ENCODE peak calls at places on chromosomes 6 and 20, in eight cellular contexts. N, L, S, D, M, E, H and P are unnamed samples.

GRCh38 chr6:37222125-37222967 is 35.2 kb upstream of the TBC1D22B start:
- DNase-seq in H (peak), D (peak), L (peak), M (no peak), E (peak), S (peak), N (peak), P (no peak)

GRCh38 chr6:163314791-163315404 is 99.6 kb upstream of the QKI start:
- DNase-seq in E (no peak), D (no peak), N (no peak), L (no peak), M (no peak), S (peak), H (no peak), P (no peak)

GRCh38 chr6:4403828-4404227 is 268.5 kb upstream of the ECI2 start:
- DNase-seq in D (no peak), E (no peak), S (no peak), N (peak), H (no peak), M (no peak), L (no peak), P (no peak)

GRCh38 chr6:30939473-30939872 is 1.3 kb upstream of the MUCL3 start:
- DNase-seq in S (no peak), N (peak), M (no peak), E (no peak), H (no peak), L (no peak), D (no peak), P (no peak)

GRCh38 chr6:111603648-111604047 is 2.0 kb downstream of the TRAF3IP2 start:
- DNase-seq in D (no peak), M (no peak), L (no peak), E (no peak), S (peak), H (no peak), N (no peak), P (no peak)

GRCh38 chr6:114049367-114049966 is 78.5 kb upstream of the HDAC2 start:
- DNase-seq in M (no peak), H (no peak), E (no peak), N (peak), L (no peak), S (peak), D (peak), P (no peak)

GRCh38 chr6:41577865-41578713 is 31.9 kb downstream of the FOXP4 start:
- DNase-seq in N (peak), H (no peak), D (no peak), E (no peak), L (peak), S (peak), M (no peak), P (no peak)

GRCh38 chr20:440148-440547 is 22.2 kb downstream of the TBC1D20 start:
- DNase-seq in D (no peak), H (no peak), L (no peak), E (no peak), N (no peak), S (no peak), M (no peak), P (no peak)

GRCh38 chr20:36312724-36313441 is 6.7 kb downstream of the DLGAP4 start:
- DNase-seq in E (no peak), M (no peak), S (no peak), N (no peak), L (no peak), D (no peak), H (no peak), P (no peak)

GRCh38 chr20:38889792-38890496 is 36.3 kb upstream of the FAM83D start:
- DNase-seq in H (no peak), M (no peak), N (no peak), L (no peak), E (no peak), S (no peak), D (no peak), P (no peak)

GRCh38 chr6:148289153-148289552 is 53.5 kb upstream of the SASH1 start:
- DNase-seq in H (no peak), D (no peak), M (no peak), N (no peak), E (no peak), L (no peak), S (no peak), P (no peak)

GRCh38 chr6:15796844-15797243 is 134.0 kb upstream of the DTNBP1 start:
- DNase-seq in M (no peak), L (no peak), H (no peak), S (peak), D (no peak), E (no peak), N (no peak), P (no peak)
- TF ChIP-seq CTCF in M (no peak), L (no peak), H (no peak), S (no peak), D (no peak), E (no peak), N (no peak), P (no peak)

GRCh38 chr6:72639920-72640621 is 18.2 kb downstream of the KCNQ5 start:
- DNase-seq in L (no peak), E (no peak), N (no peak), D (no peak), H (no peak), M (no peak), S (no peak), P (no peak)
- TF ChIP-seq CTCF in L (no peak), E (no peak), N (no peak), D (no peak), H (no peak), M (no peak), S (peak), P (no peak)

GRCh38 chr6:142749556-142749955 is 195.4 kb downstream of the HIVEP2 start:
- DNase-seq in S (no peak), H (no peak), L (no peak), E (no peak), N (no peak), M (no peak), D (no peak), P (no peak)

GRCh38 chr6:142744836-142745235 is 200.1 kb downstream of the HIVEP2 start:
- DNase-seq in L (no peak), N (peak), D (no peak), M (no peak), H (no peak), S (peak), E (no peak), P (no peak)

GRCh38 chr6:142751452-142751851 is 193.5 kb downstream of the HIVEP2 start:
- DNase-seq in M (no peak), H (no peak), E (no peak), L (no peak), D (no peak), N (no peak), S (no peak), P (no peak)

GRCh38 chr6:142752348-142752747 is 192.6 kb downstream of the HIVEP2 start:
- DNase-seq in N (no peak), E (no peak), D (no peak), L (no peak), M (no peak), H (no peak), S (no peak), P (no peak)

GRCh38 chr6:142746524-142746923 is 198.5 kb downstream of the HIVEP2 start:
- DNase-seq in E (no peak), S (peak), D (no peak), M (no peak), H (peak), L (no peak), N (no peak), P (no peak)
- TF ChIP-seq CTCF in E (peak), S (no peak), D (no peak), M (peak), H (peak), L (peak), N (no peak), P (peak)

GRCh38 chr20:62405981-62406513 is 1.0 kb downstream of the CABLES2 start:
- DNase-seq in S (no peak), L (no peak), N (no peak), H (no peak), M (no peak), E (no peak), D (no peak), P (no peak)

GRCh38 chr20:62408640-62409039 is 1.6 kb upstream of the CABLES2 start:
- DNase-seq in D (no peak), L (no peak), S (no peak), E (no peak), N (no peak), M (no peak), H (no peak), P (no peak)

GRCh38 chr20:62406635-62407176 is 379 bp downstream of the CABLES2 start:
- DNase-seq in N (no peak), D (no peak), L (no peak), M (no peak), S (no peak), H (no peak), E (no peak), P (no peak)

GRCh38 chr20:62408055-62408454 is 970 bp upstream of the CABLES2 start:
- DNase-seq in H (no peak), D (no peak), L (no peak), M (no peak), N (no peak), E (no peak), S (no peak), P (no peak)

GRCh38 chr20:62407221-62407992 is at the start of gene CABLES2:
- DNase-seq in L (peak), E (peak), D (peak), H (peak), N (peak), M (peak), S (peak), P (peak)
- TF ChIP-seq CTCF in L (peak), E (peak), D (peak), H (no peak), N (no peak), M (no peak), S (no peak), P (no peak)

GRCh38 chr6:6251555-6252280 is 68.7 kb downstream of the F13A1 start:
- DNase-seq in N (peak), L (no peak), M (no peak), E (no peak), H (no peak), S (no peak), D (no peak), P (no peak)

GRCh38 chr6:6244624-6245023 is 75.8 kb downstream of the F13A1 start:
- DNase-seq in N (no peak), M (no peak), D (no peak), L (no peak), H (no peak), E (no peak), S (no peak), P (no peak)

GRCh38 chr6:6246539-6246938 is 73.9 kb downstream of the F13A1 start:
- DNase-seq in N (no peak), D (no peak), H (no peak), M (no peak), S (no peak), E (no peak), L (no peak), P (no peak)

GRCh38 chr6:6243846-6244245 is 76.6 kb downstream of the F13A1 start:
- DNase-seq in N (no peak), H (no peak), D (no peak), S (no peak), L (no peak), E (no peak), M (no peak), P (no peak)

GRCh38 chr6:6248651-6249050 is 71.8 kb downstream of the F13A1 start:
- DNase-seq in S (no peak), L (no peak), E (no peak), N (no peak), D (no peak), M (no peak), H (no peak), P (no peak)
- TF ChIP-seq CTCF in S (no peak), L (no peak), E (no peak), N (no peak), D (no peak), M (no peak), H (no peak), P (no peak)

GRCh38 chr6:39558079-39558478 is 167.1 kb downstream of the KIF6 start:
- DNase-seq in S (no peak), N (no peak), M (no peak), E (no peak), H (no peak), D (no peak), L (no peak), P (no peak)

GRCh38 chr6:39553029-39553428 is 172.2 kb downstream of the KIF6 start:
- DNase-seq in S (no peak), E (no peak), H (no peak), N (no peak), L (no peak), D (no peak), M (no peak), P (no peak)

GRCh38 chr6:39558791-39559190 is 166.4 kb downstream of the KIF6 start:
- DNase-seq in M (no peak), H (no peak), E (no peak), L (no peak), S (no peak), N (peak), D (no peak), P (no peak)

GRCh38 chr6:39553811-39554802 is 171.1 kb downstream of the KIF6 start:
- DNase-seq in H (no peak), S (no peak), M (no peak), L (no peak), D (no peak), N (peak), E (peak), P (no peak)

DNA sequence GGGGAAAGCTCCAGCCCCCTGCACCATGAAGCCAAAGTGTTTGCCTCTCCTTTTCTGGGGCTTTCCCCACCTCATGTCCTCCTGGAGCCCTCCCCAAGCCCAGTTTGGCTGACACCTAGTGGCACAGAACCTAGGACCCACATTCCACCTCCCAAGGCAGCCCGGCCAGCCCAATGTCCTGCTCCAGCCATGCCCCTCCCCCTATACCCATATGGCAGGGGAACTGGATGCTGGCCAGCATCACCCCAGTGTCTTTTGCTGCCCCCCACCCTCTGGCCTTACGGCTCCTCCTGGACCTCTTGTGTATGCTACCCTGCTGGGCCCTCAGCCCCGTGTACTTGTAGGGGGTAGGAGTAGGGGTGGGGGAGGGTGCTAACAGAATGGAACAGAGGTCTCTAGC is 170.1 kb downstream of the KIF6 start:
- DNase-seq in E (no peak), D (no peak), N (no peak), L (no peak), H (no peak), S (no peak), M (no peak), P (no peak)
- TF ChIP-seq CTCF in E (no peak), D (no peak), N (no peak), L (no peak), H (no peak), S (no peak), M (no peak), P (no peak)

GRCh38 chr6:156875062-156875461 is 97.9 kb downstream of the ARID1B start:
- DNase-seq in M (no peak), H (no peak), L (no peak), D (no peak), E (no peak), N (no peak), S (no peak), P (no peak)

GRCh38 chr6:156877126-156877863 is 100.1 kb downstream of the ARID1B start:
- DNase-seq in N (peak), S (no peak), M (no peak), D (no peak), E (peak), H (no peak), L (no peak), P (no peak)

GRCh38 chr6:156873654-156874380 is 96.6 kb downstream of the ARID1B start:
- DNase-seq in E (no peak), N (no peak), L (no peak), H (no peak), M (no peak), S (no peak), D (no peak), P (no peak)

GRCh38 chr6:156878688-156879087 is 101.5 kb downstream of the ARID1B start:
- DNase-seq in N (no peak), D (no peak), E (no peak), H (no peak), M (no peak), L (no peak), S (no peak), P (no peak)

GRCh38 chr6:156876302-156876701 is 99.1 kb downstream of the ARID1B start:
- DNase-seq in M (no peak), E (peak), N (no peak), L (no peak), H (no peak), D (peak), S (no peak), P (no peak)
- TF ChIP-seq CTCF in M (peak), E (peak), N (peak), L (no peak), H (peak), D (peak), S (peak), P (peak)

DNA sequence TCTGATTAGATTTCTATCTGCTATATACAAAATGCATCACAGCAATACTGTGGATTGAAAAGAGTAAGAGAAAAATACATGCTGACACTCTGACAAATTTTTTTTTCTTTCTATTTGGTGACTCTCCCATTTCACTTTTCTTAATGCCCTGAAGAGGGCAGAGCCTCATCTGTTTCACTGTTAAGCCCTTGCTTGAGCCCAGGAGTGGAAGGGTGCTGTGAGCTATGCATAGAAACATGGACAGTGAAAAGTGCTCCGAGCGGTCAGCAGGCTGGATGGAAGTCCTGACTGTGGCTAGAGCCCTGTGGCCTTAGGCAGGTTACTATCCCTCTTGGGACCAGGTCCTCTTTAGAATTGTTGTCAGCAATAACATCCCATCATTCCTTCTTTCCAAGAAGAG is 17.4 kb upstream of the CSE1L start:
- DNase-seq in D (no peak), L (no peak), E (no peak), M (no peak), S (peak), N (peak), H (no peak), P (no peak)
- TF ChIP-seq CTCF in D (no peak), L (no peak), E (no peak), M (no peak), S (peak), N (peak), H (peak), P (peak)

GRCh38 chr6:39731565-39731964 is 6.4 kb upstream of the KIF6 start:
- DNase-seq in M (no peak), E (no peak), H (no peak), N (no peak), L (no peak), D (no peak), S (no peak), P (no peak)
- TF ChIP-seq CTCF in M (no peak), E (no peak), H (no peak), N (no peak), L (no peak), D (no peak), S (no peak), P (no peak)

GRCh38 chr20:37384683-37385174 is 38.8 kb downstream of the SRC start:
- DNase-seq in M (no peak), H (peak), S (peak), L (peak), N (peak), D (peak), E (peak), P (no peak)
- TF ChIP-seq CTCF in M (peak), H (peak), S (peak), L (peak), N (peak), D (peak), E (peak), P (peak)